ENCODE peak calls at places on chromosome 16, in four cellular contexts. One of them, this sample, is unnamed.

GRCh38 chr16:9469512-9469911 is 378.1 kb downstream of the HAPSTR1 start:
- DNase-seq in HEK293T: no peak
- DNase-seq in HepG2: peak; percentile 62
- DNase-seq in K562: no peak
- DNase-seq in this sample: no peak

GRCh38 chr16:30557950-30558788 is at the start of gene ZNF764:
- DNase-seq in K562: peak; percentile 83
- DNase-seq in HEK293T: peak; percentile 98
- DNase-seq in HepG2: peak; percentile 99
- DNase-seq in this sample: peak; percentile 96

GRCh38 chr16:88685156-88686061 is 898 bp downstream of the SNAI3 start:
- DNase-seq in HEK293T: peak; percentile 35
- DNase-seq in HepG2: no peak
- DNase-seq in K562: peak; percentile 64
- DNase-seq in this sample: peak; percentile 50

GRCh38 chr16:6335072-6335471 is 997.6 kb upstream of the RBFOX1 start:
- DNase-seq in K562: peak; percentile 51
- DNase-seq in HEK293T: peak; percentile 38
- DNase-seq in HepG2: no peak
- DNase-seq in this sample: peak; percentile 16

GRCh38 chr16:2473999-2474876 is 689 bp upstream of the TBC1D24 start:
- DNase-seq in HepG2: no peak
- DNase-seq in K562: peak; percentile 63
- DNase-seq in HEK293T: peak; percentile 58
- DNase-seq in this sample: peak; percentile 42

GRCh38 chr16:79301036-79301435 is 299.5 kb downstream of the MAF start:
- DNase-seq in HepG2: no peak
- DNase-seq in K562: no peak
- DNase-seq in HEK293T: no peak
- DNase-seq in this sample: no peak

GRCh38 chr16:51544850-51545467 is 393.9 kb upstream of the SALL1 start:
- DNase-seq in K562: no peak
- DNase-seq in HepG2: no peak
- DNase-seq in HEK293T: no peak
- DNase-seq in this sample: no peak

GRCh38 chr16:72952404-72953301 is 95.3 kb downstream of the ZFHX3 start:
- DNase-seq in K562: no peak
- DNase-seq in HepG2: no peak
- DNase-seq in HEK293T: no peak
- DNase-seq in this sample: no peak

GRCh38 chr16:67877064-67877463 is 4.2 kb downstream of the EDC4 start:
- DNase-seq in HEK293T: no peak
- DNase-seq in HepG2: no peak
- DNase-seq in K562: no peak
- DNase-seq in this sample: no peak

GRCh38 chr16:52399116-52399515 is 147.8 kb downstream of the TOX3 start:
- DNase-seq in HepG2: no peak
- DNase-seq in HEK293T: no peak
- DNase-seq in K562: no peak
- DNase-seq in this sample: no peak

GRCh38 chr16:397736-398332 is 835 bp downstream of the NME4 start:
- DNase-seq in K562: no peak
- DNase-seq in HepG2: peak; percentile 74
- DNase-seq in HEK293T: peak; percentile 49
- DNase-seq in this sample: peak; percentile 79

GRCh38 chr16:65704866-65705265 is 583.0 kb upstream of the CDH11 start:
- DNase-seq in K562: no peak
- DNase-seq in HEK293T: no peak
- DNase-seq in HepG2: no peak
- DNase-seq in this sample: peak; percentile 25

GRCh38 chr16:68267612-68268405 is 3.5 kb downstream of the SLC7A6 start:
- DNase-seq in K562: no peak
- DNase-seq in HepG2: peak; percentile 61
- DNase-seq in HEK293T: no peak
- DNase-seq in this sample: peak; percentile 25

GRCh38 chr16:7835032-7835431 is 502.4 kb downstream of the RBFOX1 start:
- DNase-seq in K562: no peak
- DNase-seq in HEK293T: no peak
- DNase-seq in HepG2: no peak
- DNase-seq in this sample: no peak

GRCh38 chr16:49019826-49020401 is 261.7 kb downstream of the CBLN1 start:
- DNase-seq in HEK293T: no peak
- DNase-seq in K562: no peak
- DNase-seq in HepG2: no peak
- DNase-seq in this sample: no peak

GRCh38 chr16:86734559-86735480 is 156.5 kb downstream of the FOXL1 start:
- DNase-seq in HepG2: no peak
- DNase-seq in HEK293T: no peak
- DNase-seq in K562: no peak
- DNase-seq in this sample: no peak

GRCh38 chr16:68091604-68092261 is 6.6 kb downstream of the NFATC3 start:
- DNase-seq in HEK293T: no peak
- DNase-seq in HepG2: peak; percentile 70
- DNase-seq in K562: no peak
- DNase-seq in this sample: no peak

GRCh38 chr16:11401161-11402050 is 56.1 kb downstream of the RMI2 start:
- DNase-seq in HEK293T: no peak
- DNase-seq in HepG2: no peak
- DNase-seq in K562: no peak
- DNase-seq in this sample: no peak

GRCh38 chr16:64715624-64716023 is 406.2 kb downstream of the CDH11 start:
- DNase-seq in K562: no peak
- DNase-seq in HepG2: no peak
- DNase-seq in HEK293T: no peak
- DNase-seq in this sample: no peak

GRCh38 chr16:53849994-53850393 is 146.0 kb downstream of the FTO start:
- DNase-seq in K562: no peak
- DNase-seq in HEK293T: no peak
- DNase-seq in HepG2: no peak
- DNase-seq in this sample: no peak

GRCh38 chr16:17459903-17460521 is 10.7 kb downstream of the XYLT1 start:
- DNase-seq in HepG2: no peak
- DNase-seq in K562: no peak
- DNase-seq in HEK293T: no peak
- DNase-seq in this sample: no peak

GRCh38 chr16:5649762-5650445 is 552.3 kb upstream of the EEF2KMT start:
- DNase-seq in HEK293T: no peak
- DNase-seq in HepG2: no peak
- DNase-seq in K562: no peak
- DNase-seq in this sample: no peak

GRCh38 chr16:67198238-67198734 is 645 bp upstream of the ELMO3 start:
- DNase-seq in HepG2: no peak
- DNase-seq in HEK293T: no peak
- DNase-seq in K562: no peak
- DNase-seq in this sample: peak; percentile 53

GRCh38 chr16:54822502-54823291 is 108.0 kb upstream of the IRX5 start:
- DNase-seq in HepG2: no peak
- DNase-seq in K562: no peak
- DNase-seq in HEK293T: no peak
- DNase-seq in this sample: no peak

GRCh38 chr16:83253526-83253925 is 554.3 kb upstream of the HSBP1 start:
- DNase-seq in HepG2: no peak
- DNase-seq in K562: no peak
- DNase-seq in HEK293T: no peak
- DNase-seq in this sample: no peak

GRCh38 chr16:3839402-3840184 is 40.9 kb downstream of the CREBBP start:
- DNase-seq in K562: no peak
- DNase-seq in HEK293T: no peak
- DNase-seq in HepG2: no peak
- DNase-seq in this sample: no peak

GRCh38 chr16:3835089-3835602 is 45.4 kb downstream of the CREBBP start:
- DNase-seq in K562: no peak
- DNase-seq in HEK293T: no peak
- DNase-seq in HepG2: no peak
- DNase-seq in this sample: no peak

GRCh38 chr16:3837851-3838564 is 42.5 kb downstream of the CREBBP start:
- DNase-seq in K562: no peak
- DNase-seq in HepG2: no peak
- DNase-seq in HEK293T: no peak
- DNase-seq in this sample: no peak

GRCh38 chr16:3838600-3839401 is 41.7 kb downstream of the CREBBP start:
- DNase-seq in HEK293T: no peak
- DNase-seq in HepG2: no peak
- DNase-seq in K562: no peak
- DNase-seq in this sample: no peak

GRCh38 chr16:3836641-3837040 is 43.9 kb downstream of the CREBBP start:
- DNase-seq in K562: no peak
- DNase-seq in HepG2: no peak
- DNase-seq in HEK293T: no peak
- DNase-seq in this sample: no peak
- TF ChIP-seq ELF4 in K562: no peak
- TF ChIP-seq ELF4 in HepG2: no peak
- TF ChIP-seq ELF4 in HEK293T: no peak
- TF ChIP-seq ELF4 in this sample: no peak

GRCh38 chr16:27284865-27285675 is 16.5 kb upstream of the NSMCE1 start:
- DNase-seq in HepG2: peak; percentile 43
- DNase-seq in HEK293T: no peak
- DNase-seq in K562: no peak
- DNase-seq in this sample: no peak

GRCh38 chr16:27287051-27287811 is 18.7 kb upstream of the NSMCE1 start:
- DNase-seq in HEK293T: no peak
- DNase-seq in HepG2: no peak
- DNase-seq in K562: no peak
- DNase-seq in this sample: no peak

GRCh38 chr16:27287887-27288286 is 19.3 kb upstream of the NSMCE1 start:
- DNase-seq in HepG2: no peak
- DNase-seq in K562: no peak
- DNase-seq in HEK293T: no peak
- DNase-seq in this sample: no peak

GRCh38 chr16:27285676-27286196 is 17.2 kb upstream of the NSMCE1 start:
- DNase-seq in HepG2: no peak
- DNase-seq in HEK293T: no peak
- DNase-seq in K562: no peak
- DNase-seq in this sample: no peak

DNA sequence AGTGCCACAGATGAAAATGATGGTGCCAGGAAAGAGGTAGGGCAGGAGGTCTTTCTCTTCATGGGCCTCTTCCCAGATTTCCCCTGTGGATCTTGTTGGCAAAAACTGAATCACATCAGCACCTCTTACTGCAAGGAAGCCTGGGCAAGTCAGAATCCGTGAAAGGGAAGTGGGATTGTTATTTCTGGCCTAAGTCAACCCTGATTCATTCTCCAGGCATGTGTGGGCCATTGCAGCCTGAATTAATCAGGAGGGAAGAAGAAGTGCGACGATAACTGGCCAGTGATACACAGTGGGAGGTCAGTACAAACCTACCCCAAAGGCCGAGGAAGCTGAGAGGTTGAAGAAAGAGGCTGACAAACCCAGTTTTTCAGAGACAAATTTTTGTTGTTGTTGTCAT is 17.9 kb upstream of the NSMCE1 start:
- DNase-seq in K562: no peak
- DNase-seq in HepG2: peak; percentile 64
- DNase-seq in HEK293T: no peak
- DNase-seq in this sample: no peak
- TF ChIP-seq ELF4 in K562: no peak
- TF ChIP-seq ELF4 in HepG2: no peak
- TF ChIP-seq ELF4 in HEK293T: no peak
- TF ChIP-seq ELF4 in this sample: no peak

DNA sequence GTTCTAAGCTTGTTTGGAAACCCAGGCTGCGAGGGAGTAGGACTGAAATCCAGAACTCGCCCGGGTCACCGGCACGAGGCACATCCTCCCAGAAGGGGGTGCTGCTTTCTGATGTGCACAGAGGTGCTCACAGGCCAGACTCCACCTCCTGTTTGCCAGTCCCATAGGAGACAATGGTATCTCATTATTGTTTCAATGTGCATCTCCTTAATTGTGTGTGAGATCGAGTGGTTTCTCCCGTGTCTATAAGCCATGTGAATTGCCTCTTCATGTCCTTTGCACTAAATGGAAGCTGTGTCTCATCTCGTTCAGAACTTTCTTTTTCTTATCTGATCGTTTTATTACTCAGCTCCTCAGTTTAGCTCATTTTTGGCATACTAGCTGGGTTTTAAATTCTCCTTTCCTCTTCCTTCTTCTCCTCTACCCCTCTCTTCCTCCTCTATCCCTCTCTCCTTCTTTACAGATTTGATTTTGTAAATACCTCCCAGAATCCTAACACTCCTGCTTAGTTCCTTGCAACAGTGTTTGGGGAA is 32.1 kb upstream of the PRKCB start:
- DNase-seq in K562: peak; percentile 79
- DNase-seq in HepG2: peak; percentile 43
- DNase-seq in HEK293T: peak; percentile 65
- DNase-seq in this sample: peak; percentile 75
- TF ChIP-seq ELF4 in K562: no peak
- TF ChIP-seq ELF4 in HepG2: no peak
- TF ChIP-seq ELF4 in HEK293T: no peak
- TF ChIP-seq ELF4 in this sample: no peak

GRCh38 chr16:84820771-84821170 is 986 bp downstream of the CRISPLD2 start:
- DNase-seq in K562: no peak
- DNase-seq in HEK293T: no peak
- DNase-seq in HepG2: no peak
- DNase-seq in this sample: no peak

GRCh38 chr16:84823484-84823883 is 3.7 kb downstream of the CRISPLD2 start:
- DNase-seq in K562: no peak
- DNase-seq in HEK293T: no peak
- DNase-seq in HepG2: no peak
- DNase-seq in this sample: no peak

GRCh38 chr16:84822990-84823389 is 3.2 kb downstream of the CRISPLD2 start:
- DNase-seq in K562: no peak
- DNase-seq in HepG2: no peak
- DNase-seq in HEK293T: no peak
- DNase-seq in this sample: no peak

GRCh38 chr16:84821179-84821578 is 1.4 kb downstream of the CRISPLD2 start:
- DNase-seq in HepG2: no peak
- DNase-seq in K562: no peak
- DNase-seq in HEK293T: no peak
- DNase-seq in this sample: no peak

DNA sequence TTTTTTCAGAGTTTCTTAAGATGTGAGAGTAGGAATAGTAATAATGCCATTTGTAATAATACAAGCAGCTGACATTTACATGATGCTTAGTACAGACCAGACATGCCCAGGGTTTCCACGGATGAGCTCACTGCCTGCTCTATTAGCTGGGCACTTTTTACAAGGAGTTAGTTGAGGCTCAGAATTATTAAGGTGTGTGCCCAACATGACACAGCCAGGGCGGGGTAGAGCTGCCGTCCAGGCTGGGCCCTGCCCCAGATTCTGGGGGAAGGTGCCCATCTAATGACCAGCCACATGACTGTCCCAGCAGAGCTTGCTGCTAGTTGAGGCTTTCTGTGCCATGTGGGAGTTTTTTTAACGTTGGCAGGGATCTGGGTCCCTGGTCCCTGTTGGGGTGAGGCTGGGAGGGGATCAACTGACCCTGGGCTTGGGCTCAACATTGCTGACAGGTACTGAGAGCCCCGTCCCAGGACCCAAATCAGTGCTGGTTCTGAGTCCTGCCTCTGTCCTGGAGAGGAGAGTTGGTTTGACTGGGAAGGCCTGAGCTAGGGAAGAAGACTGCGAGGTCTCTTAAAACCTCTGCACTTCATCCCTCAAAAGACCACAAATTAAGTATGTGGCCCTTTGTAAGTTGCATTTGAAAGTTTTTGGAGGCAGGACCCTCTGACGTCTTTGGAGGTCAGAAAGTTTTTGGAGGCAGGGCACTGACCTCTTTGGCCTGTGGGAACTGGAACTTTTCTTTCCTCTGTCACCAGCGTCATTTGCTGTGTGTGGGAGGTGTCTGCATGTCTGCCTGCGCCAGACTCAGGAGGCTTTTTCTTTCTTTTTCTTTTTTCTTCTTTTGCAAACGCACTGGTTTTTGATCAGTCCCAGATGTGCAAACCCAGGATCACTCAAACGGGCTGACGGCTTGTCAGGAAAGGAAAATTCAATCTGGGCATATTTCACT is 2.2 kb downstream of the CRISPLD2 start:
- DNase-seq in HepG2: no peak
- DNase-seq in HEK293T: no peak
- DNase-seq in K562: no peak
- DNase-seq in this sample: no peak
- TF ChIP-seq ELF4 in HepG2: no peak
- TF ChIP-seq ELF4 in HEK293T: no peak
- TF ChIP-seq ELF4 in K562: no peak
- TF ChIP-seq ELF4 in this sample: no peak